ENCODE peak calls at places on chromosomes 12 and 14, in five cellular contexts. One of them, this sample, is unnamed.

GRCh38 chr12:40769846-40770245 is 77.6 kb downstream of the CNTN1 start:
- DNase-seq in CD8-positive, alpha-beta memory T cell: no peak
- DNase-seq in A549: no peak
- DNase-seq in transverse colon: no peak
- DNase-seq in PC-3: no peak
- DNase-seq in this sample: no peak

GRCh38 chr14:93736378-93737014 is 51.8 kb downstream of the PRIMA1 start:
- DNase-seq in CD8-positive, alpha-beta memory T cell: no peak
- DNase-seq in A549: peak; percentile 45
- DNase-seq in transverse colon: no peak
- DNase-seq in PC-3: peak; percentile 8
- DNase-seq in this sample: no peak

GRCh38 chr14:73714656-73715081 is 485 bp upstream of the PNMA1 start:
- DNase-seq in CD8-positive, alpha-beta memory T cell: no peak
- DNase-seq in A549: peak; percentile 52
- DNase-seq in transverse colon: no peak
- DNase-seq in PC-3: peak; percentile 39
- DNase-seq in this sample: no peak

GRCh38 chr12:65449400-65449799 is 170.9 kb downstream of the MSRB3 start:
- DNase-seq in CD8-positive, alpha-beta memory T cell: no peak
- DNase-seq in A549: no peak
- DNase-seq in transverse colon: no peak
- DNase-seq in PC-3: peak; percentile 67
- DNase-seq in this sample: no peak

GRCh38 chr14:31965735-31966598 is 111.1 kb upstream of the ARHGAP5 start:
- DNase-seq in CD8-positive, alpha-beta memory T cell: no peak
- DNase-seq in A549: no peak
- DNase-seq in transverse colon: no peak
- DNase-seq in PC-3: peak; percentile 17
- DNase-seq in this sample: no peak

GRCh38 chr12:55996201-55996714 is 818 bp upstream of the SUOX start:
- DNase-seq in CD8-positive, alpha-beta memory T cell: peak; percentile 74
- DNase-seq in A549: peak; percentile 66
- DNase-seq in transverse colon: peak; percentile 67
- DNase-seq in PC-3: peak; percentile 75
- DNase-seq in this sample: peak; percentile 56

GRCh38 chr12:124867389-124867930 is 3.8 kb upstream of the SCARB1 start:
- DNase-seq in CD8-positive, alpha-beta memory T cell: no peak
- DNase-seq in A549: no peak
- DNase-seq in transverse colon: peak; percentile 20
- DNase-seq in PC-3: peak; percentile 63
- DNase-seq in this sample: no peak

GRCh38 chr14:104975481-104976197 is 2.5 kb downstream of the AHNAK2 start:
- DNase-seq in CD8-positive, alpha-beta memory T cell: no peak
- DNase-seq in A549: no peak
- DNase-seq in transverse colon: no peak
- DNase-seq in PC-3: no peak
- DNase-seq in this sample: no peak

GRCh38 chr12:78403136-78403535 is 461.4 kb upstream of the SYT1 start:
- DNase-seq in CD8-positive, alpha-beta memory T cell: no peak
- DNase-seq in A549: no peak
- DNase-seq in transverse colon: no peak
- DNase-seq in PC-3: peak; percentile 85
- DNase-seq in this sample: no peak

GRCh38 chr14:36647827-36648753 is 13.6 kb upstream of the PAX9 start:
- DNase-seq in CD8-positive, alpha-beta memory T cell: no peak
- DNase-seq in A549: peak; percentile 47
- DNase-seq in transverse colon: no peak
- DNase-seq in PC-3: peak; percentile 73
- DNase-seq in this sample: no peak

GRCh38 chr14:37403656-37404055 is 191.4 kb downstream of the FOXA1 start:
- DNase-seq in CD8-positive, alpha-beta memory T cell: no peak
- DNase-seq in A549: no peak
- DNase-seq in transverse colon: no peak
- DNase-seq in PC-3: no peak
- DNase-seq in this sample: no peak

GRCh38 chr14:22928237-22929103 is 706 bp downstream of the PRMT5 start:
- DNase-seq in CD8-positive, alpha-beta memory T cell: no peak
- DNase-seq in A549: no peak
- DNase-seq in transverse colon: no peak
- DNase-seq in PC-3: peak; percentile 19
- DNase-seq in this sample: no peak

GRCh38 chr12:124993568-124994434 is at the start of gene BRI3BP:
- DNase-seq in CD8-positive, alpha-beta memory T cell: peak; percentile 72
- DNase-seq in A549: peak; percentile 55
- DNase-seq in transverse colon: peak; percentile 81
- DNase-seq in PC-3: peak; percentile 70
- DNase-seq in this sample: no peak

GRCh38 chr12:57864811-57865751 is 18.6 kb upstream of the CTDSP2 start:
- DNase-seq in CD8-positive, alpha-beta memory T cell: peak; percentile 57
- DNase-seq in A549: peak; percentile 89
- DNase-seq in transverse colon: peak; percentile 82
- DNase-seq in PC-3: peak; percentile 77
- DNase-seq in this sample: no peak

GRCh38 chr12:7339675-7340074 is 35.8 kb downstream of the ACSM4 start:
- DNase-seq in CD8-positive, alpha-beta memory T cell: no peak
- DNase-seq in A549: no peak
- DNase-seq in transverse colon: no peak
- DNase-seq in PC-3: no peak
- DNase-seq in this sample: peak; percentile 33

GRCh38 chr14:73686901-73687300 is 27.3 kb downstream of the PNMA1 start:
- DNase-seq in CD8-positive, alpha-beta memory T cell: no peak
- DNase-seq in A549: no peak
- DNase-seq in transverse colon: no peak
- DNase-seq in PC-3: no peak
- DNase-seq in this sample: no peak

GRCh38 chr12:54935235-54935951 is 49.2 kb downstream of the TESPA1 start:
- DNase-seq in CD8-positive, alpha-beta memory T cell: peak; percentile 50
- DNase-seq in A549: peak; percentile 86
- DNase-seq in transverse colon: no peak
- DNase-seq in PC-3: peak; percentile 94
- DNase-seq in this sample: peak; percentile 49

GRCh38 chr12:1826867-1827705 is 6.7 kb downstream of the LRTM2 start:
- DNase-seq in CD8-positive, alpha-beta memory T cell: no peak
- DNase-seq in A549: no peak
- DNase-seq in transverse colon: no peak
- DNase-seq in PC-3: no peak
- DNase-seq in this sample: no peak

GRCh38 chr12:55965941-55966407 is at the start of gene PMEL:
- DNase-seq in CD8-positive, alpha-beta memory T cell: no peak
- DNase-seq in A549: no peak
- DNase-seq in transverse colon: no peak
- DNase-seq in PC-3: no peak
- DNase-seq in this sample: no peak

GRCh38 chr12:91695964-91696363 is 449.7 kb downstream of the BTG1 start:
- DNase-seq in CD8-positive, alpha-beta memory T cell: no peak
- DNase-seq in A549: no peak
- DNase-seq in transverse colon: no peak
- DNase-seq in PC-3: no peak
- DNase-seq in this sample: no peak

GRCh38 chr12:3655331-3655900 is 97.5 kb downstream of the CRACR2A start:
- DNase-seq in CD8-positive, alpha-beta memory T cell: no peak
- DNase-seq in A549: peak; percentile 23
- DNase-seq in transverse colon: no peak
- DNase-seq in PC-3: peak; percentile 42
- DNase-seq in this sample: no peak

GRCh38 chr14:95683793-95684192 is 2.4 kb upstream of the TCL1B start:
- DNase-seq in CD8-positive, alpha-beta memory T cell: no peak
- DNase-seq in A549: peak; percentile 25
- DNase-seq in transverse colon: peak; percentile 16
- DNase-seq in PC-3: peak; percentile 23
- DNase-seq in this sample: peak; percentile 10

GRCh38 chr12:66688836-66689439 is 10.1 kb upstream of the GRIP1 start:
- DNase-seq in CD8-positive, alpha-beta memory T cell: no peak
- DNase-seq in A549: peak; percentile 35
- DNase-seq in transverse colon: peak; percentile 22
- DNase-seq in PC-3: peak; percentile 82
- DNase-seq in this sample: no peak

DNA sequence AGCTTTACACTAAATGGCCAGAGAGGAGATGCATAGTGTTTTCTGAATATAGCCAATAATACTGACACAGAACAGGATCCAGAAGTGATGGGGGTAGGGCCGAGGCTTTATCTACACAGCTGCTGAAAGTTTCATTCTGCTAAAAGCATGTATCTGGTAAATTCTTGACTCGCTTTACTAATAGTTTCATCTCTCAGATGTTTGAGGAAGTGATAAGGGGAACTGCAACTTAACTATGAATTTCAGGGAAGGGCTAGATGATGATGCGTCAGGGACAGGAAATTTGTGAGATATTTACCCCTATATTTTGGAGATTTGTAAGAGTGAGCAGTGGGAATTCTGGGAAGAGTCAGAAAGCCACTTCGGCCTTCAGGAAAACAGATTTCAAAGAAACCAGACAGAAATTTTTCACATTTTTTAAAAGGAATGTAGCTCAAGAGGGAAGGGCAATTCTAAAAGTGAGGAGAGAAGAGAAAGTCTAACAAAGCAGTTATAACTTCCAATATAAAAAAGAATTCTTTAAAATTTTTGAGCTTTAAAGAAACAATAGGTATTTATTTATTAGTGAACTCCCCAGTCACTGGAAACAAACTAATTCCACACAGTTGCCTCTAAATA is 243.1 kb downstream of the BCAT1 start:
- DNase-seq in CD8-positive, alpha-beta memory T cell: no peak
- DNase-seq in A549: no peak
- DNase-seq in transverse colon: peak; percentile 27
- DNase-seq in PC-3: no peak
- DNase-seq in this sample: no peak
- H3K4me3 ChIP-seq in CD8-positive, alpha-beta memory T cell: no peak overlapping the region
- H3K4me3 ChIP-seq in A549: no peak overlapping the region
- H3K4me3 ChIP-seq in transverse colon: no peak overlapping the region
- H3K4me3 ChIP-seq in PC-3: no peak overlapping the region
- H3K4me3 ChIP-seq in this sample: no peak overlapping the region

DNA sequence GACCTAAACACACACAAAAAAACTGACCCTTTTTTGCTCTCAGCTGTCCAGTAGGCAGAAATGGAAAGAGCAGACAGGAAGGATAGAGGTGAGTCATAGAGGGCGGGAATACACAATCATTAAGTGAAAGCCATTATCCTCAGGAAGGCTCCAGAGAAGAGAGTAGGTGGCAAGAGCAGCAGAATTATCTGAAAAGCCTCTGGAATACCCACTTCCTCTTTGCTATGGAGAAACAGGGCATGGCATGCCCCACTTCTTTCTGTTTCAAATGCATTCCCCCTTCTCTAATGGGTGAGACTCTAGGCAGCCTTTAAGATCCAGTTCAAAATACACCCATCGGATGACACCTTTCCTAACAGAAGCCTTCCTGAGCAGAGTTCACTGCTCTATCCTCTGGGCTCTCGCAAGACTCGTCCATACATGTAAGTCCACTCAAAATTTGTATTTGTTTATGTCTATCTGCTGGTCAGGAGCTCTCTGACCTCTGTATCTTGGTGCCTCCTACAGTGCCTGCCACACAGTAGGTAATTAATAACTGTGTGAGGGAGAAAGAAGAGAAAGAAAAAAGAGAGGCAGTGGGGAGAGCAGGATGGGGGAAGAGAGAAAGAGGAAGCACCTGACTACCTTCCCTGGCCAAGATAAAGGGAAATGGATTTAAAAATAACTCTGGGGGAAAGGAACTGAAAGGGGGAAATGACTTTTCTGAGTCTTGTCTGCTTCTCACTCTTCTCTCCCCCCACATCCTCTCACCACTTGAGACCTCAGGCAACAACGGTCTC is 8.5 kb downstream of the KLHL33 start:
- DNase-seq in CD8-positive, alpha-beta memory T cell: no peak
- DNase-seq in A549: peak; percentile 25
- DNase-seq in transverse colon: no peak
- DNase-seq in PC-3: peak; percentile 61
- DNase-seq in this sample: peak; percentile 90
- H3K4me3 ChIP-seq in CD8-positive, alpha-beta memory T cell: no peak overlapping the region
- H3K4me3 ChIP-seq in A549: no peak overlapping the region
- H3K4me3 ChIP-seq in transverse colon: no peak overlapping the region
- H3K4me3 ChIP-seq in PC-3: no peak overlapping the region
- H3K4me3 ChIP-seq in this sample: peak overlapping the region; percentile 39

GRCh38 chr12:12008931-12009611 is 61.7 kb upstream of the BCL2L14 start:
- DNase-seq in CD8-positive, alpha-beta memory T cell: peak; percentile 69
- DNase-seq in A549: no peak
- DNase-seq in transverse colon: no peak
- DNase-seq in PC-3: peak; percentile 88
- DNase-seq in this sample: peak; percentile 80
- H3K4me3 ChIP-seq in CD8-positive, alpha-beta memory T cell: no peak overlapping the region
- H3K4me3 ChIP-seq in A549: no peak overlapping the region
- H3K4me3 ChIP-seq in transverse colon: no peak overlapping the region
- H3K4me3 ChIP-seq in PC-3: no peak overlapping the region
- H3K4me3 ChIP-seq in this sample: no peak overlapping the region

GRCh38 chr14:69852897-69853296 is 26.3 kb upstream of the SMOC1 start:
- DNase-seq in CD8-positive, alpha-beta memory T cell: no peak
- DNase-seq in A549: no peak
- DNase-seq in transverse colon: no peak
- DNase-seq in PC-3: no peak
- DNase-seq in this sample: peak; percentile 85
- H3K4me3 ChIP-seq in CD8-positive, alpha-beta memory T cell: no peak overlapping the region
- H3K4me3 ChIP-seq in A549: no peak overlapping the region
- H3K4me3 ChIP-seq in transverse colon: no peak overlapping the region
- H3K4me3 ChIP-seq in PC-3: no peak overlapping the region
- H3K4me3 ChIP-seq in this sample: no peak overlapping the region

DNA sequence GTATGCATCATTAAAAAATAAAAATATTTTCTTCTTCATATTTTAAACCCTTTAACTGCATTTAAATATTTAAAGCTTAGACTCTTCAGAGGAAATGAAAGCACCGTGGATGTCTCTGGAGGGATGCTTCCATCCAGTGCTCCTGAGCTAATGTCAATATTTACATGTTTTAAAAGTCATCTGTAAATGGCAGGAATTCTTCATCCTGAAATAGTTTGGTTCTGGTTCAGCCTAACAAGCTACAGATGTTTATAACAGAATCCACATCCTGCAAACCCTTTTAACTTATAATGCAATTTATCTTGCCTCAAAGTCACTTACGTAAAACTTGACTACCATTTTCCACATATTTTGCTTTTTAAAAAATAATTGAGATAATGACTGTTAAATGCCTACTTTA is 1207.3 kb downstream of the SLC16A7 start:
- DNase-seq in CD8-positive, alpha-beta memory T cell: no peak
- DNase-seq in A549: no peak
- DNase-seq in transverse colon: no peak
- DNase-seq in PC-3: no peak
- DNase-seq in this sample: no peak
- H3K4me3 ChIP-seq in CD8-positive, alpha-beta memory T cell: no peak overlapping the region
- H3K4me3 ChIP-seq in A549: no peak overlapping the region
- H3K4me3 ChIP-seq in transverse colon: no peak overlapping the region
- H3K4me3 ChIP-seq in PC-3: no peak overlapping the region
- H3K4me3 ChIP-seq in this sample: no peak overlapping the region

DNA sequence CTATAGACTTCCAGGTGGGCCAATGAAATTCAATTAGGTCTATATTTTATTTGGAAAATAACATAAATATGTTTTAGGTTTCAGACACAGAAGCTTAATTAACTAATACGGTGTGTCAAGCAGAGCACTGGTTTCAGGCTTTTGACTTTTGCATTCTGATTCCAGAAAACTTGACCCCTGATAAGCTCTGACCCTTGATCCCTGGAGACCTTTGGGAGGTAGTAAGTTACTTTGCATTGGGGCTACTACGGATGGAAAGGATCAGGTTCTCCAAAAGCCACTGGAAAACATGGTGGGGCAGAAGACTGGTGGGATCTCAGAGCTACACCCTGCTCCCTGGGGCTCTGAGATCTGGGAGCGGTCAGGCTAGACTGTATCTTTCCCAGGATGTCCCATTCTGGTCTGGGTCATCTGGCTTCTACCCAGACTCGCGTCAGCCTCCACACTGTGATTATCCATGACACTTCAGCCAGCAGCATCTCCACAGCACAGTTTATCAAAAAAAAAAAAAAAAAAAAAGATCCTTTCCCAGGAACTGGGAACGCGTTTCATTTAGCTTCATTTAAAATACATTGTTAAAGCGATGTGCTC is 17.9 kb upstream of the EMP1 start:
- DNase-seq in CD8-positive, alpha-beta memory T cell: no peak
- DNase-seq in A549: no peak
- DNase-seq in transverse colon: no peak
- DNase-seq in PC-3: no peak
- DNase-seq in this sample: no peak
- H3K4me3 ChIP-seq in CD8-positive, alpha-beta memory T cell: peak overlapping the region; percentile 6
- H3K4me3 ChIP-seq in A549: no peak overlapping the region
- H3K4me3 ChIP-seq in transverse colon: no peak overlapping the region
- H3K4me3 ChIP-seq in PC-3: peak overlapping the region; percentile 60
- H3K4me3 ChIP-seq in this sample: no peak overlapping the region

This sample was measured in Jurkat, Clone E6-1.